ENCODE peak calls at places on chromosomes 7 and 10, in five cellular contexts. A is GM03348, H is mucosa of gallbladder, P is M059J, K is GM12865. E is an unnamed sample.

GRCh38 chr7:87310790-87311419 is 34.6 kb upstream of the CROT start:
- DNase-seq in P (peak; percentile 23), A (peak; percentile 30), H (no peak), K (no peak), E (no peak)

GRCh38 chr10:14016011-14016536 is 314.6 kb downstream of the FRMD4A start:
- DNase-seq in H (peak; percentile 55), K (peak; percentile 71), P (no peak), A (no peak), E (no peak)

GRCh38 chr10:93554760-93555432 is 11.6 kb upstream of the FFAR4 start:
- DNase-seq in K (peak; percentile 63), A (peak; percentile 84), H (peak; percentile 81), P (peak; percentile 72), E (no peak)

GRCh38 chr7:155297517-155298287 is at the start of gene INSIG1:
- DNase-seq in A (peak; percentile 99), H (peak; percentile 94), P (peak; percentile 91), K (peak; percentile 97), E (peak; percentile 91)

GRCh38 chr7:100763556-100764140 is 30.3 kb downstream of the ZAN start:
- DNase-seq in H (no peak), A (no peak), P (no peak), K (no peak), E (no peak)

GRCh38 chr7:129157651-129158050 is 13.1 kb downstream of the TSPAN33 start:
- DNase-seq in K (no peak), H (no peak), P (no peak), A (no peak), E (no peak)

GRCh38 chr10:97427571-97428179 is 1.7 kb downstream of the PGAM1 start:
- DNase-seq in H (peak; percentile 67), K (peak; percentile 66), P (peak; percentile 62), A (peak; percentile 40), E (no peak)

GRCh38 chr10:44339218-44339617 is 45.7 kb downstream of the CXCL12 start:
- DNase-seq in P (peak; percentile 86), H (no peak), K (no peak), A (no peak), E (peak; percentile 46)

GRCh38 chr10:21355591-21356011 is 169.9 kb downstream of the SKIDA1 start:
- DNase-seq in P (peak; percentile 43), H (no peak), K (no peak), A (no peak), E (no peak)

GRCh38 chr10:82212753-82213152 is 337.8 kb downstream of the NRG3 start:
- DNase-seq in H (no peak), K (no peak), P (no peak), A (no peak), E (no peak)

GRCh38 chr10:35555962-35556930 is 48.9 kb upstream of the GJD4 start:
- DNase-seq in K (no peak), H (no peak), P (peak; percentile 81), A (no peak), E (no peak)

GRCh38 chr7:127993317-127993716 is 37.9 kb downstream of the LRRC4 start:
- DNase-seq in K (no peak), P (no peak), H (no peak), A (no peak), E (no peak)

GRCh38 chr7:1313591-1313990 is 80.9 kb downstream of the UNCX start:
- DNase-seq in A (no peak), H (no peak), P (no peak), K (no peak), E (no peak)

GRCh38 chr7:139396323-139396951 is 36.7 kb downstream of the LUC7L2 start:
- DNase-seq in P (peak; percentile 63), A (no peak), H (no peak), K (no peak), E (no peak)

GRCh38 chr10:117272195-117273076 is 31.5 kb downstream of the SLC18A2 start:
- DNase-seq in P (no peak), A (no peak), H (no peak), K (no peak), E (no peak)

GRCh38 chr10:48598243-48598935 is 6.5 kb downstream of the ARHGAP22 start:
- DNase-seq in P (no peak), A (no peak), K (no peak), H (no peak), E (peak; percentile 63)

GRCh38 chr7:16430133-16430532 is 8.8 kb upstream of the CRPPA start:
- DNase-seq in A (no peak), H (no peak), P (peak; percentile 63), K (no peak), E (no peak)

GRCh38 chr7:5396542-5396941 is 27.1 kb downstream of the TNRC18 start:
- DNase-seq in K (peak; percentile 85), H (peak; percentile 32), P (no peak), A (peak; percentile 67), E (no peak)

GRCh38 chr10:51170518-51171245 is 96.4 kb downstream of the PRKG1 start:
- DNase-seq in K (no peak), A (peak; percentile 14), H (no peak), P (peak; percentile 28), E (no peak)

GRCh38 chr7:45122975-45123860 is 11.7 kb upstream of the TBRG4 start:
- DNase-seq in P (no peak), A (no peak), H (no peak), K (no peak), E (no peak)

GRCh38 chr7:3234051-3234450 is 67.0 kb upstream of the SDK1 start:
- DNase-seq in H (no peak), P (no peak), A (no peak), K (no peak), E (no peak)

GRCh38 chr7:151634643-151635042 is 114.9 kb upstream of the RHEB start:
- DNase-seq in K (no peak), P (no peak), H (no peak), A (no peak), E (no peak)

GRCh38 chr10:93383562-93383981 is 98.6 kb downstream of the MYOF start:
- DNase-seq in P (peak; percentile 91), K (no peak), A (peak; percentile 92), H (no peak), E (no peak)

GRCh38 chr10:12419279-12419847 is 70.0 kb downstream of the CAMK1D start:
- DNase-seq in A (peak; percentile 78), P (peak; percentile 94), K (peak; percentile 26), H (no peak), E (peak; percentile 82)

GRCh38 chr10:24208661-24209420 is at the start of gene KIAA1217:
- DNase-seq in P (peak; percentile 22), A (peak; percentile 54), H (peak; percentile 27), K (peak; percentile 26), E (no peak)

GRCh38 chr7:25369794-25370193 is 141.5 kb upstream of the NPVF start:
- DNase-seq in K (no peak), A (no peak), P (no peak), H (peak; percentile 30), E (no peak)

GRCh38 chr7:72118366-72118765 is 293.8 kb downstream of the CALN1 start:
- DNase-seq in H (no peak), A (no peak), K (no peak), P (no peak), E (no peak)

GRCh38 chr10:110629680-110630191 is 14.4 kb upstream of the RBM20 start:
- DNase-seq in P (no peak), K (no peak), H (no peak), A (peak; percentile 35), E (no peak)

GRCh38 chr7:52838981-52839411 is 196.4 kb upstream of the POM121L12 start:
- DNase-seq in P (no peak), A (no peak), K (no peak), H (no peak), E (no peak)

GRCh38 chr7:20280475-20281351 is 50.0 kb upstream of the ITGB8 start:
- DNase-seq in P (peak; percentile 66), A (peak; percentile 26), K (no peak), H (no peak), E (no peak)

GRCh38 chr10:93280699-93281366 is 201.3 kb downstream of the MYOF start:
- DNase-seq in A (no peak), H (no peak), K (no peak), P (no peak), E (no peak)